ENCODE peak calls at places on chromosome 2, in ten cellular contexts. R, D, T, Z, V, A, C, B, Q and L are unnamed samples.

GRCh38 chr2:41782306-41783158 is 265.3 kb upstream of the PKDCC start:
- DNase-seq in Z (peak; percentile 23), T (no peak), Q (peak; percentile 28), B (peak; percentile 56), R (no peak), A (no peak), D (peak; percentile 60), V (peak; percentile 59), C (no peak), L (peak; percentile 26)

GRCh38 chr2:105592288-105592687 is 152.4 kb upstream of the NCK2 start:
- DNase-seq in D (no peak), T (no peak), Z (no peak), V (no peak), C (no peak), A (no peak), B (no peak), R (no peak), Q (no peak), L (no peak)

GRCh38 chr2:20242727-20243377 is 17.9 kb upstream of the SDC1 start:
- DNase-seq in A (no peak), D (no peak), Z (no peak), R (no peak), B (no peak), Q (no peak), C (no peak), T (no peak), V (peak; percentile 45), L (no peak)

GRCh38 chr2:206488623-206489022 is 45.3 kb downstream of the ADAM23 start:
- DNase-seq in D (no peak), C (no peak), Z (no peak), Q (no peak), A (no peak), B (no peak), R (no peak), V (no peak), T (no peak), L (no peak)

GRCh38 chr2:74712223-74713053 is 58.4 kb downstream of the SEMA4F start:
- DNase-seq in T (no peak), D (no peak), B (no peak), C (no peak), V (no peak), A (no peak), Z (no peak), Q (no peak), R (no peak), L (no peak)

GRCh38 chr2:61255580-61256437 is 93.8 kb downstream of the C2orf74 start:
- DNase-seq in Z (peak; percentile 63), T (no peak), B (peak; percentile 64), V (no peak), R (no peak), Q (no peak), D (peak; percentile 86), C (no peak), A (no peak), L (no peak)

GRCh38 chr2:228164718-228165117 is 16.8 kb downstream of the SPHKAP start:
- DNase-seq in R (no peak), A (no peak), C (no peak), Z (no peak), T (no peak), Q (no peak), D (no peak), V (no peak), B (no peak), L (no peak)

GRCh38 chr2:174635747-174636399 is 38.3 kb upstream of the WIPF1 start:
- DNase-seq in D (no peak), R (no peak), Q (no peak), T (no peak), A (no peak), B (no peak), Z (no peak), C (no peak), V (peak; percentile 12), L (no peak)

GRCh38 chr2:219445220-219445631 is 10.6 kb downstream of the SPEG start:
- DNase-seq in D (no peak), Z (no peak), R (peak; percentile 18), B (no peak), C (no peak), T (no peak), Q (no peak), A (no peak), V (no peak), L (no peak)

GRCh38 chr2:158205215-158205614 is 103.5 kb downstream of the UPP2 start:
- DNase-seq in V (no peak), C (no peak), Z (no peak), T (no peak), Q (no peak), D (no peak), B (no peak), R (no peak), A (no peak), L (peak; percentile 89)

GRCh38 chr2:195027947-195028346 is 629.1 kb upstream of the SLC39A10 start:
- DNase-seq in D (no peak), V (no peak), B (no peak), T (no peak), R (no peak), Z (no peak), C (no peak), A (no peak), Q (no peak), L (no peak)

GRCh38 chr2:37091873-37092272 is 7.6 kb downstream of the GPATCH11 start:
- DNase-seq in C (no peak), T (no peak), V (peak; percentile 56), Q (no peak), B (no peak), D (no peak), Z (no peak), A (no peak), R (no peak), L (no peak)

GRCh38 chr2:230234122-230234722 is 8.7 kb downstream of the SP140 start:
- DNase-seq in T (no peak), V (no peak), C (no peak), D (no peak), Q (no peak), A (no peak), Z (no peak), B (no peak), R (no peak), L (no peak)

GRCh38 chr2:204691911-204692510 is 146.7 kb downstream of the PARD3B start:
- DNase-seq in D (peak; percentile 90), C (no peak), Z (peak; percentile 63), A (no peak), B (peak; percentile 86), R (no peak), V (peak; percentile 61), T (no peak), Q (peak; percentile 81), L (peak; percentile 66)

GRCh38 chr2:36785179-36785795 is 88.8 kb downstream of the VIT start:
- DNase-seq in D (peak; percentile 77), A (peak; percentile 3), Z (peak; percentile 37), V (peak; percentile 78), T (no peak), C (peak; percentile 27), B (peak; percentile 73), Q (peak; percentile 65), R (peak; percentile 39), L (peak; percentile 23)

GRCh38 chr2:7102831-7103230 is 185.6 kb downstream of the RNF144A start:
- DNase-seq in A (no peak), V (no peak), C (no peak), Q (no peak), Z (no peak), R (no peak), D (no peak), T (no peak), B (no peak), L (no peak)

GRCh38 chr2:105887246-105887645 is 142.5 kb downstream of the NCK2 start:
- DNase-seq in A (no peak), C (no peak), V (no peak), Q (no peak), Z (no peak), B (no peak), T (no peak), R (no peak), D (no peak), L (no peak)

GRCh38 chr2:221133941-221134340 is 438.2 kb downstream of the EPHA4 start:
- DNase-seq in C (no peak), D (no peak), Z (no peak), T (no peak), B (no peak), Q (no peak), V (no peak), A (no peak), R (no peak), L (no peak)

GRCh38 chr2:8138923-8139667 is 542.8 kb upstream of the ID2 start:
- DNase-seq in C (no peak), Z (no peak), V (no peak), B (peak; percentile 30), T (no peak), Q (peak; percentile 76), A (no peak), D (no peak), R (peak; percentile 51), L (no peak)

GRCh38 chr2:118131771-118132170 is 43.5 kb downstream of the INSIG2 start:
- DNase-seq in A (no peak), Z (no peak), D (no peak), R (no peak), V (no peak), T (no peak), B (no peak), Q (no peak), C (no peak), L (no peak)